ENCODE peak calls at places on chromosome 19, in seven cellular contexts. P is NCI-H748 treated with DMSO at 0.1 percent for 48 hours; C is CD4-positive, alpha-beta T cell; D is cerebellar nuclear complex; L is aorta; O is cardiac muscle cell; M is heart left ventricle. G is an unnamed sample.

GRCh38 chr19:13037161-13037560 is 41.9 kb downstream of the NFIX start:
- DNase-seq in O (peak; percentile 85), M (no peak), D (no peak), P (no peak), L (peak; percentile 83), C (no peak), G (no peak)

GRCh38 chr19:11016591-11016990 is 55.8 kb downstream of the SMARCA4 start:
- DNase-seq in M (no peak), P (no peak), D (no peak), C (no peak), L (no peak), O (no peak), G (no peak)

GRCh38 chr19:48554385-48555091 is 2.6 kb downstream of the SULT2B1 start:
- DNase-seq in D (no peak), P (no peak), M (no peak), O (peak; percentile 36), C (no peak), L (no peak), G (no peak)

GRCh38 chr19:14248578-14249011 is 42.6 kb upstream of the ADGRL1 start:
- DNase-seq in C (peak; percentile 39), L (no peak), O (peak; percentile 91), D (peak; percentile 9), M (peak; percentile 38), P (no peak), G (peak; percentile 93)

GRCh38 chr19:1400281-1401137 is 833 bp downstream of the GAMT start:
- DNase-seq in D (peak; percentile 40), C (no peak), M (peak; percentile 71), L (peak; percentile 89), P (no peak), O (peak; percentile 22), G (no peak)

GRCh38 chr19:4365341-4365740 is 22.0 kb downstream of the MPND start:
- DNase-seq in C (no peak), P (no peak), M (no peak), D (no peak), L (no peak), O (no peak), G (no peak)

GRCh38 chr19:44731081-44731480 is 17.4 kb upstream of the BCL3 start:
- DNase-seq in C (no peak), L (no peak), M (no peak), O (no peak), P (no peak), D (no peak), G (no peak)

GRCh38 chr19:32861596-32861995 is 8.0 kb downstream of the SLC7A9 start:
- DNase-seq in O (no peak), L (no peak), D (no peak), P (no peak), M (no peak), C (no peak), G (no peak)

GRCh38 chr19:15538774-15539173 is 30.4 kb downstream of the CYP4F22 start:
- DNase-seq in O (peak; percentile 18), L (no peak), P (no peak), M (no peak), D (no peak), C (no peak), G (no peak)

GRCh38 chr19:31438401-31439269 is 89.4 kb upstream of the TSHZ3 start:
- DNase-seq in P (no peak), M (no peak), D (no peak), C (no peak), O (no peak), L (no peak), G (no peak)

GRCh38 chr19:7478843-7479227 is 10.0 kb downstream of the PEX11G start:
- DNase-seq in P (no peak), O (no peak), C (no peak), L (no peak), D (no peak), M (no peak), G (no peak)

GRCh38 chr19:28793391-28794168 is 419.4 kb downstream of the UQCRFS1 start:
- DNase-seq in P (no peak), D (no peak), O (no peak), C (no peak), L (no peak), M (no peak), G (no peak)

GRCh38 chr19:29545866-29546582 is 20.2 kb downstream of the VSTM2B start:
- DNase-seq in L (peak; percentile 36), D (no peak), P (no peak), C (no peak), O (no peak), M (no peak), G (no peak)

GRCh38 chr19:15048128-15048527 is 1.2 kb upstream of the CASP14 start:
- DNase-seq in O (no peak), C (no peak), P (no peak), D (no peak), M (no peak), L (no peak), G (no peak)

GRCh38 chr19:15198006-15198356 is 2.8 kb downstream of the NOTCH3 start:
- DNase-seq in C (no peak), O (no peak), D (no peak), P (no peak), L (no peak), M (no peak), G (no peak)

GRCh38 chr19:55265723-55266386 is 7.0 kb upstream of the PPP6R1 start:
- DNase-seq in P (no peak), D (no peak), O (no peak), M (no peak), C (no peak), L (no peak), G (no peak)

GRCh38 chr19:27719034-27719433 is 1493.9 kb downstream of the UQCRFS1 start:
- DNase-seq in M (no peak), P (no peak), O (no peak), D (no peak), C (no peak), L (no peak), G (peak; percentile 36)

GRCh38 chr19:52226652-52227051 is 36.8 kb downstream of the PPP2R1A start:
- DNase-seq in O (no peak), C (no peak), D (no peak), P (no peak), M (no peak), L (no peak), G (no peak)

G was measured in cerebellar cortex.